ENCODE peak calls at places on chromosome 18, in six cellular contexts. J, A, O, Z, F and E are unnamed samples.

GRCh38 chr18:56556907-56557306 is 81.5 kb downstream of the TXNL1 start:
- ATAC-seq in J (no peak), A (peak; percentile 71), O (no peak), Z (no peak), F (no peak), E (no peak)

GRCh38 chr18:50934545-50935211 is 33.2 kb upstream of the ELAC1 start:
- ATAC-seq in J (no peak), A (no peak), O (no peak), Z (no peak), F (no peak), E (no peak)

GRCh38 chr18:12086249-12086648 is 7.4 kb upstream of the ANKRD62 start:
- ATAC-seq in J (peak; percentile 41), A (no peak), O (peak; percentile 35), Z (peak; percentile 39), F (peak; percentile 83), E (no peak)

GRCh38 chr18:56891116-56891515 is 240.0 kb downstream of the WDR7 start:
- ATAC-seq in J (no peak), A (no peak), O (no peak), Z (no peak), F (no peak), E (no peak)

GRCh38 chr18:57441395-57441794 is 6.2 kb downstream of the ONECUT2 start:
- ATAC-seq in J (no peak), A (peak; percentile 80), O (no peak), Z (no peak), F (no peak), E (no peak)

GRCh38 chr18:6406075-6406909 is 8.4 kb downstream of the L3MBTL4 start:
- ATAC-seq in J (no peak), A (no peak), O (no peak), Z (peak; percentile 62), F (peak; percentile 50), E (peak; percentile 58)

GRCh38 chr18:54284967-54285785 is 15.9 kb downstream of the POLI start:
- ATAC-seq in J (no peak), A (peak; percentile 99), O (peak; percentile 71), Z (no peak), F (no peak), E (no peak)

GRCh38 chr18:3871687-3872086 is 421.7 kb downstream of the TGIF1 start:
- ATAC-seq in J (no peak), A (no peak), O (no peak), Z (no peak), F (no peak), E (no peak)

GRCh38 chr18:38007931-38008330 is 442.3 kb upstream of the CELF4 start:
- ATAC-seq in J (no peak), A (no peak), O (no peak), Z (no peak), F (no peak), E (no peak)

GRCh38 chr18:63892544-63892943 is 5.0 kb downstream of the SERPINB2 start:
- ATAC-seq in J (no peak), A (no peak), O (no peak), Z (no peak), F (no peak), E (no peak)

GRCh38 chr18:50560681-50561629 is 1.1 kb downstream of the MAPK4 start:
- ATAC-seq in J (peak; percentile 53), A (no peak), O (no peak), Z (peak; percentile 30), F (no peak), E (peak; percentile 3)

GRCh38 chr18:28905509-28905908 is 728.6 kb upstream of the CDH2 start:
- ATAC-seq in J (no peak), A (no peak), O (no peak), Z (no peak), F (no peak), E (no peak)

GRCh38 chr18:79715280-79715679 is 35.7 kb downstream of the CTDP1 start:
- ATAC-seq in J (no peak), A (no peak), O (no peak), Z (no peak), F (no peak), E (no peak)

GRCh38 chr18:36536426-36536825 is 238.9 kb downstream of the FHOD3 start:
- ATAC-seq in J (no peak), A (peak; percentile 17), O (no peak), Z (no peak), F (no peak), E (no peak)

GRCh38 chr18:3251963-3252277 is 4.3 kb downstream of the MYL12A start:
- ATAC-seq in J (no peak), A (no peak), O (no peak), Z (no peak), F (no peak), E (no peak)

GRCh38 chr18:79478484-79479113 is 82.9 kb downstream of the NFATC1 start:
- ATAC-seq in J (no peak), A (no peak), O (no peak), Z (no peak), F (peak; percentile 58), E (no peak)

GRCh38 chr18:76491436-76491800 is 3.6 kb downstream of the ZNF516 start:
- ATAC-seq in J (peak; percentile 28), A (peak; percentile 35), O (no peak), Z (peak; percentile 20), F (no peak), E (peak; percentile 26)

GRCh38 chr18:9679125-9679524 is 29.0 kb upstream of the RAB31 start:
- ATAC-seq in J (no peak), A (no peak), O (no peak), Z (no peak), F (no peak), E (no peak)

GRCh38 chr18:9669016-9669415 is 39.1 kb upstream of the RAB31 start:
- ATAC-seq in J (no peak), A (no peak), O (peak; percentile 23), Z (no peak), F (no peak), E (no peak)

GRCh38 chr18:9671214-9671613 is 36.9 kb upstream of the RAB31 start:
- ATAC-seq in J (no peak), A (no peak), O (no peak), Z (no peak), F (no peak), E (no peak)

GRCh38 chr18:9673296-9674251 is 34.5 kb upstream of the RAB31 start:
- ATAC-seq in J (peak; percentile 95), A (peak; percentile 98), O (peak; percentile 91), Z (peak; percentile 89), F (peak; percentile 96), E (peak; percentile 60)
- H3K27ac ChIP-seq in J (peak overlapping the region; percentile 91), A (peak overlapping the region; percentile 33), O (peak overlapping the region; percentile 43), Z (peak overlapping the region; percentile 88), F (peak overlapping the region; percentile 76), E (no peak overlapping the region)

GRCh38 chr18:471701-472100 is 28.8 kb downstream of the COLEC12 start:
- ATAC-seq in J (no peak), A (no peak), O (no peak), Z (no peak), F (no peak), E (no peak)

GRCh38 chr18:475202-475624 is 25.3 kb downstream of the COLEC12 start:
- ATAC-seq in J (peak; percentile 44), A (no peak), O (no peak), Z (peak; percentile 61), F (no peak), E (peak; percentile 31)

GRCh38 chr18:473687-474265 is 26.7 kb downstream of the COLEC12 start:
- ATAC-seq in J (no peak), A (no peak), O (no peak), Z (no peak), F (no peak), E (no peak)

GRCh38 chr18:476368-476767 is 24.1 kb downstream of the COLEC12 start:
- ATAC-seq in J (no peak), A (no peak), O (no peak), Z (no peak), F (no peak), E (no peak)

GRCh38 chr18:474416-474815 is 26.1 kb downstream of the COLEC12 start:
- ATAC-seq in J (no peak), A (no peak), O (no peak), Z (no peak), F (no peak), E (peak; percentile 30)
- H3K4me1 ChIP-seq in J (peaks cover 5% of the 10 kb centered on the region), A (no peaks in the 10 kb centered on the region), O (no peaks in the 10 kb centered on the region), Z (peaks cover 59% of the 10 kb centered on the region), F (peaks cover 9% of the 10 kb centered on the region), E (peaks cover 7% of the 10 kb centered on the region)

GRCh38 chr18:407168-407567 is 93.3 kb downstream of the COLEC12 start:
- ATAC-seq in J (no peak), A (no peak), O (no peak), Z (no peak), F (no peak), E (no peak)

GRCh38 chr18:413263-413662 is 87.2 kb downstream of the COLEC12 start:
- ATAC-seq in J (no peak), A (no peak), O (no peak), Z (no peak), F (no peak), E (no peak)

GRCh38 chr18:408367-408766 is 92.1 kb downstream of the COLEC12 start:
- ATAC-seq in J (no peak), A (no peak), O (no peak), Z (no peak), F (no peak), E (no peak)

GRCh38 chr18:407825-408224 is 92.7 kb downstream of the COLEC12 start:
- ATAC-seq in J (no peak), A (no peak), O (no peak), Z (no peak), F (no peak), E (no peak)

DNA sequence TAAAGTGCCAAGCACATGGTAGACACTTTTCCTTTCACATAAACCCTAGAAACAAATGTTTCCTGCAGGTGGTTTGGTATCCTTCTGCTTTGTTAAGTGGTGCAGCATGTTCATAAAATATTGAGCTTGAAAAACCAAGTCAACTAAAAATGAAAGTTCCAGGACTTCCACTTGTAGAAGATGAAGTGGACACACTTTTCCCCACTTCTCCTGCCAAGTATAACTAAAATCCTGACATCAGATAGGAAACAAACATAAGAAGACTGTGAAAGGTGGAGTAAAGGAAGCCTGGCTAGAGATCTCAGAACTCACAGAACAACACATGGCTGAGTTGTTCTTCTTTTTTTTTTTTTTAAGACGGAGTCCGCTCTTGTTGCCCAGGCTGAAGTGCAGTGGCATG is 90.4 kb downstream of the COLEC12 start:
- ATAC-seq in J (no peak), A (no peak), O (no peak), Z (no peak), F (no peak), E (no peak)
- TF ChIP-seq EP300 in J (no peak), A (no peak), O (no peak), Z (no peak), F (no peak), E (no peak)

DNA sequence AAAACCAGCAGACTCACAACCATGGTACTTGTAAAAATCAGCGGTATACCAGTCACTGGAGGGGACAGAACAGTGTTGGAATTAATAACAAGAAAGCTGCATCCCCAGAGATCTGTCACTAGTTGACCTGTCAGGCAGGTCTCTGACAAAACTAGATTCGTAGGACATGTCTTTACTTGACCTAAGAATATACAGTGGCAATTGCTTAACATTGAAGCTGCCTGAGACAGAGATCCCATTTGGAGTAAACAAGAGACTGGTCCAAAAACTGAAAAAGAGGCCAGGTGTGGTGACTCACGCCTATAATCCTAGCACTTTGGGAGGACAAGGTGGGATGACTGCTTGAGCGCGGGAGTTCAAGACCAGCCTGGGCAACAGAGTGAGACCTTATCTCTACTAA is 7.2 kb upstream of the SS18 start:
- ATAC-seq in J (no peak), A (no peak), O (no peak), Z (no peak), F (no peak), E (no peak)
- H3K27ac ChIP-seq in J (no peak overlapping the region), A (no peak overlapping the region), O (no peak overlapping the region), Z (no peak overlapping the region), F (no peak overlapping the region), E (no peak overlapping the region)